ENCODE peak calls at places on chromosomes 1 and 21, in eight cellular contexts. S, H, N, V, L, D, C and E are unnamed samples.

GRCh38 chr1:87224209-87224608 is 104.5 kb upstream of the LMO4 start:
- DNase-seq in S (no peak), N (no peak), V (no peak), L (no peak), D (no peak), C (no peak), H (no peak), E (no peak)

GRCh38 chr1:242243472-242243871 is 244.6 kb upstream of the MAP1LC3C start:
- DNase-seq in D (no peak), C (no peak), N (no peak), S (no peak), H (no peak), V (no peak), L (no peak), E (no peak)

GRCh38 chr1:228097333-228098081 is 5.6 kb downstream of the C1orf35 start:
- DNase-seq in S (no peak), C (no peak), N (no peak), V (no peak), H (no peak), L (no peak), D (no peak), E (no peak)

GRCh38 chr21:36297938-36298572 is 21.9 kb upstream of the MORC3 start:
- DNase-seq in D (peak), C (peak), S (no peak), V (no peak), N (peak), L (no peak), H (peak), E (peak)

GRCh38 chr1:107480548-107480947 is 339.7 kb downstream of the NTNG1 start:
- DNase-seq in V (no peak), S (no peak), L (no peak), D (no peak), C (no peak), N (no peak), H (peak), E (no peak)

GRCh38 chr1:197130677-197131304 is 15.7 kb downstream of the ASPM start:
- DNase-seq in V (no peak), D (no peak), S (no peak), H (no peak), N (no peak), L (no peak), C (no peak), E (no peak)

GRCh38 chr1:198391666-198392065 is 148.8 kb downstream of the ATP6V1G3 start:
- DNase-seq in S (no peak), N (no peak), H (no peak), L (no peak), C (no peak), D (no peak), V (no peak), E (no peak)

GRCh38 chr1:18861082-18861481 is 1.6 kb upstream of the TAS1R2 start:
- DNase-seq in H (no peak), L (no peak), S (no peak), C (no peak), D (no peak), N (no peak), V (no peak), E (no peak)

GRCh38 chr1:235402457-235403200 is 35.4 kb downstream of the TBCE start:
- DNase-seq in N (no peak), V (peak), H (no peak), S (no peak), L (no peak), C (no peak), D (no peak), E (no peak)

GRCh38 chr1:99704356-99704816 is 58.5 kb downstream of the PALMD start:
- DNase-seq in L (no peak), D (no peak), S (peak), C (no peak), V (no peak), H (peak), N (no peak), E (no peak)

GRCh38 chr1:23979387-23980005 is 631 bp downstream of the SRSF10 start:
- DNase-seq in S (no peak), N (no peak), C (no peak), L (no peak), H (no peak), D (no peak), V (no peak), E (no peak)

GRCh38 chr21:32463367-32463766 is 50.9 kb downstream of the EVA1C start:
- DNase-seq in D (no peak), H (no peak), V (no peak), N (no peak), C (no peak), L (no peak), S (no peak), E (no peak)

GRCh38 chr1:81664341-81664740 is 136.4 kb upstream of the ADGRL2 start:
- DNase-seq in V (no peak), N (no peak), C (no peak), D (no peak), H (no peak), S (no peak), L (no peak), E (no peak)

GRCh38 chr1:166813508-166814223 is 25.6 kb upstream of the POGK start:
- DNase-seq in V (no peak), N (no peak), C (no peak), H (no peak), S (no peak), D (no peak), L (no peak), E (no peak)

GRCh38 chr1:64898107-64898861 is 68.1 kb downstream of the JAK1 start:
- DNase-seq in C (peak), S (peak), N (peak), V (peak), D (no peak), L (no peak), H (peak), E (no peak)

GRCh38 chr1:85363526-85363925 is 87.1 kb upstream of the BCL10 start:
- DNase-seq in V (no peak), H (no peak), D (no peak), L (no peak), C (no peak), S (no peak), N (no peak), E (no peak)

GRCh38 chr1:147585640-147586383 is 44.5 kb downstream of the BCL9 start:
- DNase-seq in L (no peak), D (no peak), H (no peak), V (no peak), N (no peak), C (no peak), S (no peak), E (no peak)

GRCh38 chr21:26169061-26169610 is 1.4 kb downstream of the APP start:
- DNase-seq in L (peak), D (no peak), H (peak), N (peak), S (peak), V (peak), C (peak), E (peak)

GRCh38 chr21:33860332-33860879 is 55.2 kb downstream of the ATP5PO start:
- DNase-seq in D (no peak), N (no peak), C (no peak), H (no peak), L (no peak), S (no peak), V (no peak), E (no peak)

GRCh38 chr1:22652457-22652856 is 579 bp upstream of the C1QB start:
- DNase-seq in D (no peak), S (no peak), H (no peak), N (no peak), L (no peak), C (no peak), V (no peak), E (no peak)

GRCh38 chr1:1022322-1023090 is 2.6 kb downstream of the AGRN start:
- DNase-seq in H (no peak), L (no peak), V (no peak), C (no peak), N (no peak), S (no peak), D (no peak), E (no peak)

GRCh38 chr1:97050501-97050900 is 328.9 kb downstream of the PTBP2 start:
- DNase-seq in S (no peak), V (no peak), H (no peak), N (no peak), C (no peak), D (no peak), L (peak), E (no peak)

GRCh38 chr1:18716785-18717678 is 86.4 kb downstream of the PAX7 start:
- DNase-seq in C (no peak), H (no peak), N (no peak), L (no peak), S (no peak), V (no peak), D (no peak), E (no peak)

GRCh38 chr1:215845224-215845902 is 278.3 kb downstream of the KCTD3 start:
- DNase-seq in H (no peak), S (no peak), V (no peak), D (no peak), C (no peak), L (no peak), N (no peak), E (no peak)

GRCh38 chr21:40760811-40761210 is 86.1 kb downstream of the DSCAM start:
- DNase-seq in D (no peak), C (no peak), N (no peak), H (no peak), L (no peak), V (no peak), S (no peak), E (no peak)

GRCh38 chr1:24910751-24911650 is 19.1 kb downstream of the RUNX3 start:
- DNase-seq in D (no peak), C (peak), V (no peak), N (peak), S (no peak), H (peak), L (no peak), E (peak)

GRCh38 chr1:2014726-2015382 is 4.3 kb upstream of the GABRD start:
- DNase-seq in L (no peak), N (no peak), D (no peak), H (no peak), V (no peak), S (no peak), C (no peak), E (no peak)

GRCh38 chr1:47679301-47679751 is 241.5 kb downstream of the FOXD2 start:
- DNase-seq in H (no peak), C (no peak), D (no peak), N (no peak), S (no peak), V (peak), L (no peak), E (no peak)

GRCh38 chr1:74180490-74180889 is 17.5 kb downstream of the LRRIQ3 start:
- DNase-seq in C (no peak), S (no peak), H (no peak), L (no peak), N (no peak), D (no peak), V (no peak), E (no peak)

GRCh38 chr1:43789604-43790288 is 82.4 kb downstream of the ST3GAL3 start:
- DNase-seq in C (no peak), N (no peak), V (no peak), L (no peak), D (no peak), H (no peak), S (no peak), E (no peak)

GRCh38 chr21:46559291-46559983 is 45.4 kb downstream of the S100B start:
- DNase-seq in V (no peak), C (peak), S (no peak), L (no peak), N (peak), D (peak), H (no peak), E (peak)

GRCh38 chr1:237890416-237890815 is 306 bp downstream of the ZP4 start:
- DNase-seq in V (no peak), N (no peak), D (no peak), S (no peak), C (no peak), L (no peak), H (no peak), E (no peak)